ENCODE peak calls at places on chromosomes 2 and 18, in ten cellular contexts. C, N, L, V, T, B, J, I, Z and S are unnamed samples.

GRCh38 chr18:40926679-40927078 is 1028.4 kb upstream of the PIK3C3 start:
- DNase-seq in L (no peak), J (no peak), N (no peak), Z (no peak), T (no peak), B (no peak), V (no peak), C (no peak), I (no peak), S (no peak)

GRCh38 chr2:128523490-128523889 is 204.8 kb upstream of the HS6ST1 start:
- DNase-seq in N (no peak), J (no peak), Z (no peak), C (no peak), B (no peak), L (no peak), I (no peak), V (no peak), T (no peak), S (no peak)

GRCh38 chr2:47898089-47898731 is 8.1 kb downstream of the FBXO11 start:
- DNase-seq in B (no peak), C (no peak), J (no peak), I (no peak), Z (no peak), N (no peak), V (no peak), L (no peak), T (no peak), S (no peak)

GRCh38 chr2:54629914-54630609 is 93.4 kb upstream of the EML6 start:
- DNase-seq in I (peak), J (peak), T (peak), V (peak), C (no peak), Z (peak), L (peak), N (no peak), B (no peak), S (no peak)

GRCh38 chr2:66862871-66863650 is 428.1 kb downstream of the MEIS1 start:
- DNase-seq in N (no peak), B (no peak), T (no peak), J (no peak), Z (no peak), C (peak), L (no peak), V (no peak), I (peak), S (no peak)

GRCh38 chr2:187819624-187820023 is 265.4 kb upstream of the TFPI start:
- DNase-seq in T (peak), B (no peak), V (no peak), I (no peak), N (no peak), L (no peak), J (no peak), C (no peak), Z (no peak), S (no peak)

GRCh38 chr2:240348522-240348921 is 86.9 kb upstream of the GPC1 start:
- DNase-seq in I (no peak), J (peak), V (no peak), L (no peak), B (peak), C (no peak), Z (peak), N (no peak), T (no peak), S (peak)

GRCh38 chr2:185757356-185757755 is 18.8 kb downstream of the FSIP2 start:
- DNase-seq in B (no peak), Z (no peak), T (no peak), L (no peak), I (peak), N (no peak), J (no peak), C (no peak), V (no peak), S (no peak)

GRCh38 chr2:162113771-162114168 is 38.3 kb downstream of the GCG start:
- DNase-seq in V (no peak), J (peak), C (no peak), T (no peak), B (no peak), L (no peak), I (peak), Z (no peak), N (no peak), S (no peak)

GRCh38 chr2:200814917-200815316 is 3.2 kb downstream of the BZW1 start:
- DNase-seq in C (no peak), J (peak), I (peak), B (no peak), N (no peak), T (no peak), Z (no peak), V (no peak), L (no peak), S (no peak)

GRCh38 chr2:11024010-11024615 is 112.4 kb downstream of the KCNF1 start:
- DNase-seq in Z (no peak), C (no peak), N (no peak), B (no peak), J (no peak), V (no peak), T (no peak), L (no peak), I (no peak), S (peak)

GRCh38 chr2:237558918-237559645 is 7.3 kb upstream of the PRLH start:
- DNase-seq in T (peak), C (peak), J (peak), Z (peak), I (peak), B (peak), N (no peak), V (no peak), L (peak), S (peak)

GRCh38 chr2:128219891-128220290 is 98.8 kb downstream of the HS6ST1 start:
- DNase-seq in C (no peak), B (no peak), Z (no peak), V (no peak), N (no peak), J (no peak), I (no peak), L (no peak), T (no peak), S (no peak)

GRCh38 chr18:37334494-37335125 is 231.0 kb downstream of the CELF4 start:
- DNase-seq in I (peak), C (no peak), T (no peak), V (no peak), L (no peak), Z (no peak), N (peak), J (no peak), B (no peak), S (no peak)

GRCh38 chr2:157252529-157252928 is 5.0 kb upstream of the GALNT5 start:
- DNase-seq in J (no peak), I (no peak), N (no peak), Z (no peak), V (no peak), B (no peak), L (no peak), T (no peak), C (no peak), S (no peak)

GRCh38 chr2:237863102-237863511 is 3.7 kb downstream of the RAMP1 start:
- DNase-seq in V (no peak), B (peak), C (no peak), L (no peak), Z (peak), I (no peak), J (no peak), N (no peak), T (no peak), S (no peak)

GRCh38 chr18:43774497-43774896 is 497.2 kb upstream of the SYT4 start:
- DNase-seq in I (no peak), L (no peak), V (no peak), J (no peak), N (peak), C (no peak), B (no peak), T (no peak), Z (no peak), S (no peak)

GRCh38 chr2:229674830-229675530 is 39.4 kb downstream of the DNER start:
- DNase-seq in T (no peak), V (no peak), I (no peak), B (no peak), L (no peak), Z (no peak), C (no peak), N (no peak), J (no peak), S (no peak)

GRCh38 chr2:88265352-88265960 is 95.3 kb downstream of the THNSL2 start:
- DNase-seq in B (no peak), I (peak), C (no peak), Z (no peak), V (peak), N (no peak), T (peak), L (no peak), J (no peak), S (no peak)

GRCh38 chr18:36782710-36783109 is 46.1 kb downstream of the TPGS2 start:
- DNase-seq in Z (no peak), N (no peak), V (no peak), L (no peak), T (no peak), I (no peak), C (no peak), J (no peak), B (no peak), S (no peak)

GRCh38 chr2:115908731-115909130 is 1466.3 kb downstream of the DPP10 start:
- DNase-seq in B (no peak), J (no peak), V (no peak), L (no peak), C (no peak), N (no peak), Z (no peak), I (no peak), T (no peak), S (no peak)

DNA sequence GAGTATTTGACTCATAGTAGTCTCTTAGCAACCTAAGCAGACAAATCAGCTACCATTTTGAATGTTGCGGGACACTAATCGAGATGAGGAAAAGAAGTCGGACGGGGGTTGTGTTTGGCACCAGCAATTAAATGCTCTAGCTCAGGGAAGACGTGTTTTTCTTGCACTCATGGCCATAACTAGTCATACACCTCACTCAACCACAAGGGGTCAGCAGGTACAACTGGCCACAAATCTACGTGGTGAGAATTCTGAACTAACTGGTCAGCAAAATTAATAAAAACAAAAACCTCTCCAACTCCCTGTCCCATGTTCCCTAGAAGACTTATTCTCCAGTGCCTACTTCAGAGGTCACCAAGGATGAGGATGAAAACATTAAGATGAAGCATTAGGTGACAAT is 1467.8 kb downstream of the DPP10 start:
- DNase-seq in I (no peak), T (peak), B (no peak), L (no peak), N (peak), C (no peak), V (no peak), J (no peak), Z (no peak), S (no peak)
- TF ChIP-seq CTCF in I (no peak), T (no peak), B (no peak), L (peak), N (peak), C (no peak), V (peak), J (no peak), Z (no peak), S (peak)

DNA sequence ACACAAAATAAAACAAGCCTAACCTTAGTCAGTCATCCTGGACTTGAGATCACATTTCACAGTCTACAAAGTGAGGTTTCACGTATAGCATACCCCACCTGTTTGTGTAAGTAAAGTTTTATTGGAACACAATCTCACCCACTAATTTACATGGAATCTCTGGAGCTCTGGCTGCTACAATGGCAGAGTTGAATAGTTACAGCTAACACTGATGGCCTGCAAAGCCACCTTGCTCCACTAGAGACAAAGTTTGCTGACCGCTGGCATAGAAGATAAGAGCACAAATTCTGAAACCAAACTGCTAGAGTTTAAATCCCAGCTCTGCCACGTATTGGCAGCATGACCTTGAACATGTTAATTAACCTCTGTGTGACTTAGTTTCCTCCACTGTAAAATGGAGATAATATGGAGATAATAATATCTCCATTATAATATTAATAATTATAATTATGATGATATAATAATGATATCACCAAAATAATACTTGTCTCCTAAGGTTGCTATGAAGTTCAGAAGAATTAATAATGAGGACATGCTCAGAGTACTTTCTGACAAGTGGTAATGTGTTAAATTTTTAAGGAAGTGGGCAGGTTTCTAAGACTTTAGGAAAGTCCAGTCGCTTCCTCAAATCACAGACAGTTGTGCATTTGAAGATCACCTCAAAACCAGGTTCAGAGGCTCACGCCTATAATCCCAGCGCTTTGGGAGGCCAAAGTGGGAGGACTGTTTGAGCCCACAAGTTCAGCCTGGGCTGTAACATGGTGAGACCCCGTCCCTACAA is 204.6 kb downstream of the SH3RF3 start:
- DNase-seq in V (no peak), I (no peak), T (peak), N (peak), Z (no peak), C (no peak), J (no peak), L (no peak), B (no peak), S (no peak)
- TF ChIP-seq CTCF in V (no peak), I (peak), T (no peak), N (peak), Z (no peak), C (peak), J (no peak), L (peak), B (peak), S (peak)

GRCh38 chr18:47773931-47774330 is 156.5 kb downstream of the SMAD2 start:
- DNase-seq in B (no peak), J (no peak), T (no peak), I (no peak), C (no peak), V (no peak), N (no peak), L (no peak), Z (no peak), S (no peak)

GRCh38 chr18:47775961-47776360 is 154.5 kb downstream of the SMAD2 start:
- DNase-seq in N (no peak), I (peak), J (no peak), V (no peak), Z (no peak), B (no peak), C (no peak), T (peak), L (no peak), S (no peak)

GRCh38 chr18:47777626-47778025 is 152.8 kb downstream of the SMAD2 start:
- DNase-seq in V (no peak), Z (no peak), L (no peak), N (no peak), I (no peak), T (no peak), B (no peak), C (no peak), J (no peak), S (no peak)

GRCh38 chr18:47780011-47780725 is 150.3 kb downstream of the SMAD2 start:
- DNase-seq in N (no peak), V (no peak), B (no peak), Z (no peak), T (no peak), I (no peak), J (no peak), L (no peak), C (no peak), S (no peak)

GRCh38 chr18:47779381-47779780 is 151.1 kb downstream of the SMAD2 start:
- DNase-seq in N (no peak), B (no peak), I (peak), Z (no peak), L (no peak), T (no peak), J (no peak), V (no peak), C (no peak), S (no peak)
- TF ChIP-seq CTCF in N (no peak), B (no peak), I (no peak), Z (no peak), L (no peak), T (no peak), J (no peak), V (no peak), C (no peak), S (no peak)

GRCh38 chr2:23386422-23387220 is 1.6 kb downstream of the KLHL29 start:
- DNase-seq in Z (peak), I (peak), B (peak), C (no peak), N (peak), V (peak), J (no peak), L (peak), T (peak), S (peak)
- TF ChIP-seq CTCF in Z (no peak), I (peak), B (no peak), C (no peak), N (no peak), V (peak), J (no peak), L (no peak), T (no peak), S (no peak)

DNA sequence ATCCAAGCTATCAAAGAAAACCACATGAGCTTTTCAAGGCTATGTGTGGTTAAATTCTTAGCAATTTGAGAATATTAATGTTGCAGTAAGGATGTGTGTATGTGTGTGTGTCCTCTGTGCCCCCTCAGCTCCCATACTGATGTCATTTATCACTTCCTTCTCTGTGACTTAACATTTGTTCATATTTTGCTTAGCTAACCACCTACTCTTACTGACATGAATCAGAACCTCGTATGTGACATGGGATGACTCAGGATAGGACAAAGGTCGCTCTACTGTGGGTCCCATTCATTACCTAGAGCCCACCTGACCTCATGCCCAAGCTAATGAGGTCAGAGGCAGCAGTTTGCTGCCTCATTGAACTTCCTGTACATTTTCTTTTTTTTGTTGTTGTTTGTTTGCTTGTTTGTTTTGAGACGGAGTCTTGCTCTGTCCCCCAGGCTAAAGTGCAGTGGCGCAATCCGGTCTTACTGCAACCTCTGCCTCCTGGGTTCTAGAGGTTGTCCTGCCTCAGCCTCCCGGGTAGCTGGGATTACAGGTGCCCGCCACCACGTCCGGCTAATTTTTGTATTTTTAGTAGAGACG is 36.3 kb downstream of the MOGAT1 start:
- DNase-seq in L (peak), T (peak), B (no peak), J (no peak), C (no peak), I (peak), N (no peak), Z (no peak), V (peak), S (no peak)
- TF ChIP-seq CTCF in L (no peak), T (no peak), B (no peak), J (no peak), C (no peak), I (no peak), N (no peak), Z (no peak), V (no peak), S (no peak)

GRCh38 chr18:79901665-79902064 is 49.8 kb downstream of the SLC66A2 start:
- DNase-seq in I (no peak), Z (no peak), J (no peak), T (no peak), V (no peak), L (no peak), B (no peak), N (no peak), C (no peak), S (no peak)
- TF ChIP-seq CTCF in I (no peak), Z (no peak), J (no peak), T (no peak), V (no peak), L (no peak), B (no peak), N (no peak), C (no peak), S (no peak)

GRCh38 chr2:43218221-43218549 is 8.2 kb downstream of the ZFP36L2 start:
- DNase-seq in L (no peak), N (no peak), J (no peak), C (no peak), Z (no peak), V (no peak), B (no peak), T (no peak), I (peak), S (no peak)
- TF ChIP-seq CTCF in L (no peak), N (no peak), J (peak), C (peak), Z (peak), V (no peak), B (no peak), T (no peak), I (no peak), S (no peak)

GRCh38 chr2:75654012-75654411 is 7.4 kb downstream of the MRPL19 start:
- DNase-seq in I (no peak), V (no peak), L (no peak), J (no peak), Z (no peak), N (no peak), C (no peak), T (no peak), B (no peak), S (no peak)
- TF ChIP-seq CTCF in I (no peak), V (no peak), L (no peak), J (no peak), Z (no peak), N (peak), C (no peak), T (no peak), B (no peak), S (no peak)

GRCh38 chr18:73840319-73841065 is 307.1 kb downstream of the FBXO15 start:
- DNase-seq in V (no peak), L (no peak), T (no peak), J (no peak), I (no peak), B (no peak), C (no peak), N (peak), Z (no peak), S (peak)

GRCh38 chr18:73839441-73839840 is 308.2 kb downstream of the FBXO15 start:
- DNase-seq in N (no peak), J (no peak), I (no peak), L (no peak), Z (no peak), C (no peak), B (no peak), T (no peak), V (no peak), S (no peak)

GRCh38 chr18:73842795-73843394 is 304.7 kb downstream of the FBXO15 start:
- DNase-seq in J (no peak), T (peak), C (peak), Z (peak), V (peak), L (peak), I (peak), B (no peak), N (peak), S (peak)

DNA sequence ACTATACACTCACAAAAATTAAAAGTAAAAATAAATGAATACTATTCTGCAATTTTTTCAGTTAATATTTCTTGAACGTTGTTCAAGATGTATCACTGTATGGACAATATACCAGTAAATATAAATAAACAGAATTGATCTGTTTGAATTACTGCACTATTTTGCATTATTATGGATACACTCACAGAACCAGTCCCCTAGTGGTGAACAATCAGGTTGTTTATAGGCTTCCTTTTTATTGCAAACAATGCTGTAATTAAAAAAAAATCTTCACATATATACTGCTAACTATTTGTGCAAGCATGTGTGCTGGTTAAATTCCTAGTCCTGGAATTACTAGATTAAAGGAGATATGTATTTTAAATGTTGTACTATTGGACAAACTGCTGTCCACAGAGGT is 306.0 kb downstream of the FBXO15 start:
- DNase-seq in J (no peak), I (peak), Z (no peak), T (no peak), B (no peak), L (no peak), C (no peak), V (no peak), N (no peak), S (no peak)
- TF ChIP-seq CTCF in J (no peak), I (peak), Z (no peak), T (peak), B (no peak), L (no peak), C (peak), V (no peak), N (peak), S (peak)